ENCODE peak calls at places on chromosomes 2 and 18, in five cellular contexts. O is IMR-90, Q is GM12891, M is thyroid gland, X is right lobe of liver. A is an unnamed sample.

GRCh38 chr2:14944562-14945346 is 312.2 kb downstream of the LRATD1 start:
- DNase-seq in O (peak; percentile 34), X (no peak), M (no peak), Q (no peak), A (peak; percentile 2)

GRCh38 chr2:229582151-229582550 is 132.2 kb downstream of the DNER start:
- DNase-seq in M (no peak), O (no peak), X (no peak), Q (no peak), A (no peak)

GRCh38 chr2:83055338-83056010 is 1403.6 kb downstream of the SUCLG1 start:
- DNase-seq in X (no peak), O (peak; percentile 86), Q (no peak), M (no peak), A (no peak)

GRCh38 chr2:174166261-174166660 is 82.1 kb downstream of the OLA1 start:
- DNase-seq in O (no peak), M (no peak), X (no peak), Q (no peak), A (no peak)

GRCh38 chr2:70922591-70923234 is 13.0 kb upstream of the ATP6V1B1 start:
- DNase-seq in O (no peak), Q (no peak), X (no peak), M (no peak), A (no peak)

GRCh38 chr2:152611458-152612231 is 105.6 kb downstream of the PRPF40A start:
- DNase-seq in O (peak; percentile 80), X (no peak), Q (no peak), M (no peak), A (peak; percentile 6)

GRCh38 chr2:170643346-170643745 is 71.8 kb upstream of the SP5 start:
- DNase-seq in Q (no peak), M (no peak), X (no peak), O (no peak), A (no peak)

GRCh38 chr18:57813245-57813644 is 10.1 kb upstream of the ATP8B1 start:
- DNase-seq in X (no peak), M (no peak), O (peak; percentile 99), Q (no peak), A (no peak)

GRCh38 chr2:84865181-84865783 is 15.6 kb downstream of the TRABD2A start:
- DNase-seq in Q (no peak), X (no peak), O (peak; percentile 43), M (no peak), A (no peak)

GRCh38 chr2:96143848-96144480 is 1.3 kb downstream of the DUSP2 start:
- DNase-seq in O (no peak), X (peak; percentile 22), Q (no peak), M (no peak), A (peak; percentile 34)

GRCh38 chr2:127095784-127096183 is 11.2 kb downstream of the BIN1 start:
- DNase-seq in Q (no peak), X (no peak), O (no peak), M (no peak), A (no peak)

GRCh38 chr2:164792316-164793127 is 49.1 kb downstream of the COBLL1 start:
- DNase-seq in O (no peak), Q (no peak), X (no peak), M (no peak), A (peak; percentile 58)

GRCh38 chr2:46988733-46989481 is 73.3 kb upstream of the MCFD2 start:
- DNase-seq in X (no peak), M (peak; percentile 57), O (no peak), Q (no peak), A (no peak)

GRCh38 chr18:45276878-45277277 is 338.4 kb upstream of the SLC14A2 start:
- DNase-seq in O (no peak), M (no peak), Q (no peak), X (no peak), A (no peak)

GRCh38 chr2:5442736-5443135 is 249.4 kb upstream of the SOX11 start:
- DNase-seq in X (no peak), O (no peak), Q (no peak), M (no peak), A (no peak)

GRCh38 chr2:71843391-71843850 is 304.2 kb downstream of the CYP26B1 start:
- DNase-seq in Q (no peak), X (no peak), O (peak; percentile 68), M (no peak), A (no peak)

GRCh38 chr2:69693472-69694450 is 48.2 kb upstream of the ANXA4 start:
- DNase-seq in M (no peak), O (no peak), Q (no peak), X (no peak), A (no peak)

GRCh38 chr2:195563857-195564512 is 93.0 kb upstream of the SLC39A10 start:
- DNase-seq in O (peak; percentile 90), Q (no peak), M (no peak), X (no peak), A (peak; percentile 21)

GRCh38 chr2:215832791-215833190 is 180.6 kb downstream of the MREG start:
- DNase-seq in X (peak; percentile 40), O (no peak), M (peak; percentile 55), Q (no peak), A (no peak)

GRCh38 chr2:215829261-215829660 is 184.1 kb downstream of the MREG start:
- DNase-seq in Q (no peak), O (no peak), M (no peak), X (no peak), A (no peak)

GRCh38 chr2:215831296-215831913 is 181.9 kb downstream of the MREG start:
- DNase-seq in O (peak; percentile 78), Q (no peak), M (no peak), X (no peak), A (peak; percentile 73)

GRCh38 chr2:215828528-215829184 is 184.7 kb downstream of the MREG start:
- DNase-seq in Q (no peak), O (peak; percentile 62), M (peak; percentile 73), X (peak; percentile 65), A (peak; percentile 72)

DNA sequence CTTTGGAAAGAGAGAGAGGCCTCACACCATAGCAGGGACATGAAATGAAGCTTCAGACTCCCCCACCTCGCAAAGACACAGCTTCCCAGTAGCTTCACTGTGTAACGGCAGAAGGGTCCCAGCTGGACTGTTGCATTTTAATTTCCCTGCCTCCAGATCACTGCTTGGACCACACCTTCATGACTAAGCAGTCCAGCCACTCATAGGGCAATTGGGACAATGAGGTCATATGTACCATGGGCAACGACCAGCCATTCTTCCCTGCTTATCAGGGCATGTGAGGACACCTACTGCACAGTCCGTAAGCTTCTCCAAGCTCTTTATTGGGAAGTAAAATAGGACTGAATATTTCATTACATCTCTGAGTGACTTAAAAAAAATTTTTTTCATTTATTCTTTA is 183.0 kb downstream of the MREG start:
- DNase-seq in Q (no peak), O (peak; percentile 67), M (peak; percentile 4), X (no peak), A (peak; percentile 78)
- TF ChIP-seq POLR2A in Q (no peak), O (no peak), M (no peak), X (no peak), A (no peak)

DNA sequence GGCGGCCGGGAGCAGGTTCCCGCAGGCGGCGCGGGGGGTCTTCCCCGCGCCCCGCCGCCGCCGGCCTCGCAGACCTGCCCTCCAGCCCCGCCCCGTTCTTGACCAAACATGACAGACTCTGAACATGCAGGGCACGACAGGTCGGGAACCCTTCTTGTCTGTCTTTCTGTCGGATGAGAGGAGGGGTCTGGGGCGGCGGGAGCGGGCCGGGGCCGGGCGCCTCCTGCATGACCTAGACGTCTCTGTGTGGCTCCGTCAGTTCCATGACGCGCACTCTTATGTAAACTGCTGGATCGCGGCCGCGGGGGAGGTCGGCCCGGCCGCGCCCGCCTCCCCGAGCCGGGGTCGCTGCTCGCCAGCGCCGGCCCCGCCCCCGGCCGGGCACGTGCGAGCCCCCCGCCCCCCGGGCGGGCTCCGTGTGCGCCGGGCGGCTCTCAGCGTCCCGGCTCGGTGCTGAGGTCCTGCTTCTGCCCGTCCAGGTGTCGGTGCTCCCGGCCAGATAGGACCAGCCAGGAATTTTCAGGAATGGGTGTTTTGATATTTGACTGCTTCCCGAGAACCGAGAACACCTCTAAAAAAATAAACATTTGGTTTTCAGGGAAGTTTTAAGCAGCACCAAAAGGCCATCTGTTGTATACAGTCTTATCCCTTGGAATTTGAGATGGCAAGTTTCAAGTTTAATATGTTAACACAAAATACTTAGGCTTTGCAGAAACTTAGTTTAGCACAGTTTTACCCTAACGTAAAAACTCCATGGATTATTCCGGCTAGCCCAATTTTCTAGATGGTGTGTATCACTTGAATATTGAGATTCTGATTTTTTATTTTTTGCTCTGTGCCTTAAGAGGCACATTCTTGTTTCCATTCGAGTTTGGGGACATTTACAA is 733 bp downstream of the ZC3H6 start:
- DNase-seq in X (peak; percentile 91), M (peak; percentile 91), Q (peak; percentile 51), O (peak; percentile 87), A (peak; percentile 90)
- TF ChIP-seq POLR2A in X (peak; percentile 83), M (peak; percentile 46), Q (peak; percentile 69), O (peak; percentile 65), A (no peak)

GRCh38 chr18:80107396-80107795 is 1.7 kb upstream of the ADNP2 start:
- DNase-seq in M (no peak), X (no peak), O (no peak), Q (no peak), A (no peak)

GRCh38 chr18:80106482-80107051 is 2.5 kb upstream of the ADNP2 start:
- DNase-seq in Q (no peak), M (no peak), X (no peak), O (peak; percentile 22), A (no peak)

GRCh38 chr18:80109676-80110078 is 615 bp downstream of the ADNP2 start:
- DNase-seq in X (peak; percentile 43), O (peak; percentile 31), M (peak; percentile 31), Q (peak; percentile 43), A (peak; percentile 74)

GRCh38 chr18:80108122-80108536 is 933 bp upstream of the ADNP2 start:
- DNase-seq in Q (no peak), X (no peak), O (no peak), M (no peak), A (no peak)

DNA sequence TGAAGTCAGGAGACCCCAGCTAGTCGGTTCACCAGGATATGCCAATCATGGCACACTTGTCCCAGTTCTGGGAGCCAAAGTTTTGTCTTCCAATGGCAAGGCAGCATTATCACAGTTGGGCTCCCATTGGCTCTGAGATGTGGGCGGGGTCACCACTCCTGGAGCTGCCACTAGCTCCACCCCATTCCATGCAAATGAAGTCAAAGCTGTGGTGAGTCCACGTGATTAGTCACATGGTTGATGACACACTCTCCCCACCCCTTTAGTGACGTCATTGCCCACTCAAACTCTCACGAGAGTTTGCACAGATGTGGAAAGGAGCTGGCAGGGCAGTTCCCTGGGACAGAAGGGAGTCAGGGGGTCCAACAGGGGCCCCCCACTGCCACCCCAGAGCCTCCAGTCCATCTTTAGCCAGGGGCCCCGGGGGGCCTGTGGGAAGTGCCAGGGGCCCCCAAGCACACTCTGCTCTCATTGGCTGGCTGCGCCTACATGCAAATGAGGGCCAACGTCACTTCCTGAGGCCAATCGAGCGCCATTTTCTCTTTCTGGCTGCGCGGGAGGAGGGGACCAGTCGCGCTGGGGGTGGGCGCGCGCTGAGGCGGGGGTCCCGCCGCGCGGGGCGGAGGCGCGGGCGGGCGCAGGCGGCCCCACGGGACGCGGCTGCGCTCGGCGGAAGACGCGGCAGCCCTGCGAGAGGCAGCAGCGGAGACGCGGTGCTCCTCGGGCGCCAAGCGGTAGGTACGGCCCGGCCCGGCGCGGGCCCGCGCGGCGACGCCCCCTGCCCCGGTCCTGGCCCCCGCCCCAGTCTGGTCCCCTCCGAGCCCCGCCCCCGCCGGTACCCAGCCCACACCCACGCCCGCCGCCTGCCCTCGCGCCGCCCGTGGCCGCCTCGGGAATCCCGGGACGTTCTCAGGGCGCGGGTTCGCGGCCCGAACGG is at the start of gene ADNP2:
- DNase-seq in X (peak; percentile 67), M (peak; percentile 79), O (peak; percentile 96), Q (peak; percentile 68), A (peak; percentile 97)
- TF ChIP-seq POLR2A in X (peak; percentile 49), M (no peak), O (peak; percentile 61), Q (peak; percentile 56), A (peak; percentile 72)

DNA sequence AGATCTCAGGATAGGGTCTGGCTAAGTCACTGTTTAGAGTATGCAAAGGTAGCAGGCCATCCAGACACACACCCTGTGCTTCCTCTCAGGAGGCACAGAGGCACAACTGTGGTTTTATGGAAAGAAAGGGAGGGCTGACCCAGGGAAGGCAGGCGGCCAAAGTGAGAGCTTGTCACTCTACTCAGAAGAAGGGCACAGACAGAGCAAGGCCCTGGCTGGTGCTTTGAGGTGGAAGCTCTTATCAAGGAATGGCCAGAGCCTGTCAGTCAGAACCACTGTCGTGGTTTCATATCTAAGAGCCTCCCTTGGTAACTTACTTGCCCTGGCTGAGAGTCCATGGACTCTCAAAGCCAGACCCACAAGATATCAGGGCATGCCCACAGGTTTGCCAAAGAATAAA is 40.7 kb downstream of the SLC9A2 start:
- DNase-seq in M (no peak), O (no peak), Q (no peak), X (no peak), A (peak; percentile 24)
- TF ChIP-seq POLR2A in M (no peak), O (no peak), Q (no peak), X (no peak), A (no peak)